ENCODE peak calls at places on chromosomes 1 and 21, in four cellular contexts. Y is pancreas, Z is heart right ventricle, N is neural progenitor cell. T is an unnamed sample.

GRCh38 chr1:153848805-153849204 is 73.6 kb downstream of the SLC27A3 start:
- DNase-seq in Y (no peak), Z (no peak), N (no peak), T (no peak)

GRCh38 chr1:204376919-204377799 is 17.4 kb upstream of the PLEKHA6 start:
- DNase-seq in Y (peak), Z (no peak), N (no peak), T (no peak)

GRCh38 chr1:61887921-61888564 is 145.8 kb downstream of the PATJ start:
- DNase-seq in Y (no peak), Z (peak), N (no peak), T (peak)

GRCh38 chr1:203342192-203342940 is 8.6 kb downstream of the FMOD start:
- DNase-seq in Y (peak), Z (peak), N (peak), T (peak)

GRCh38 chr1:195851016-195851591 is 757.1 kb downstream of the KCNT2 start:
- DNase-seq in Y (no peak), Z (no peak), N (no peak), T (no peak)

GRCh38 chr1:101112051-101112770 is 86.6 kb upstream of the DPH5 start:
- DNase-seq in Y (no peak), Z (peak), N (peak), T (peak)

GRCh38 chr1:180489976-180490375 is 12.4 kb downstream of the ACBD6 start:
- DNase-seq in Y (no peak), Z (no peak), N (no peak), T (no peak)

GRCh38 chr1:21379571-21379970 is 60.4 kb upstream of the NBPF3 start:
- DNase-seq in Y (no peak), Z (no peak), N (no peak), T (no peak)

GRCh38 chr1:37483785-37484184 is 9.4 kb downstream of the ZC3H12A start:
- DNase-seq in Y (no peak), Z (no peak), N (no peak), T (no peak)

GRCh38 chr1:167054946-167055630 is 35.1 kb downstream of the GPA33 start:
- DNase-seq in Y (no peak), Z (no peak), N (no peak), T (no peak)

GRCh38 chr1:33296082-33296458 is 24.8 kb downstream of the A3GALT2 start:
- DNase-seq in Y (peak), Z (no peak), N (no peak), T (no peak)

GRCh38 chr1:113972954-113973353 is 6.3 kb upstream of the OLFML3 start:
- DNase-seq in Y (no peak), Z (no peak), N (no peak), T (no peak)

GRCh38 chr1:32250893-32251716 is at the start of gene LCK:
- DNase-seq in Y (no peak), Z (no peak), N (no peak), T (no peak)

GRCh38 chr1:60345049-60345448 is 271.5 kb upstream of the C1orf87 start:
- DNase-seq in Y (no peak), Z (no peak), N (no peak), T (no peak)

GRCh38 chr1:153371231-153371630 is 4.2 kb downstream of the S100A12 start:
- DNase-seq in Y (no peak), Z (no peak), N (no peak), T (no peak)

GRCh38 chr1:214208525-214208924 is 72.4 kb upstream of the SMYD2 start:
- DNase-seq in Y (no peak), Z (no peak), N (peak), T (no peak)
- H3K4me3 ChIP-seq in Y (no peak), Z (no peak), N (no peak), T (no peak)

DNA sequence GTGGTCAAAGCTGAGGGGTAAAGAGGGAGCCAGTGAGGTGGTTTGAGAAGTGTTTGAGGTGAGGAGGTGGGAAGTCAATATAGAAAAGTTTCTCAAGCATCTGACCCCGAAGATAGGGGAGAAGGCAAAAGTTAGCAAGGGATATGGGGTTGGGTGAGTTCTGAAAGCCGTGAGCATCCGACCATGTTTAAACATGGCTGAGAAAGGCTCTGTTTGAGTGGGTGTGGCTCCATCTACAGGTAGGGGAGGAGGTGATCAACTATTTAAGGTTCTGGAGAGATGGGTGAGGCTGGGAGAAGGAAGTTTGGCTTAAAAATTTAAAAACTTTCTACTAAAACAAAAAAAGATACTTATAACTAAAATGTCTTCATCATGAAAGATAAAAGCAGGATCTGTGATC is 273.8 kb downstream of the KCNJ6 start:
- DNase-seq in Y (no peak), Z (no peak), N (peak), T (no peak)
- TF ChIP-seq CTCF in Y (no peak), Z (no peak), N (peak), T (no peak)

GRCh38 chr1:1267488-1268283 is 6.0 kb downstream of the UBE2J2 start:
- DNase-seq in Y (no peak), Z (no peak), N (no peak), T (no peak)

GRCh38 chr1:1262759-1263158 is 10.9 kb downstream of the UBE2J2 start:
- DNase-seq in Y (no peak), Z (no peak), N (no peak), T (no peak)

GRCh38 chr1:1264026-1264425 is 9.6 kb downstream of the UBE2J2 start:
- DNase-seq in Y (no peak), Z (no peak), N (no peak), T (no peak)

GRCh38 chr1:1268284-1268682 is 5.4 kb downstream of the UBE2J2 start:
- DNase-seq in Y (no peak), Z (no peak), N (no peak), T (no peak)

DNA sequence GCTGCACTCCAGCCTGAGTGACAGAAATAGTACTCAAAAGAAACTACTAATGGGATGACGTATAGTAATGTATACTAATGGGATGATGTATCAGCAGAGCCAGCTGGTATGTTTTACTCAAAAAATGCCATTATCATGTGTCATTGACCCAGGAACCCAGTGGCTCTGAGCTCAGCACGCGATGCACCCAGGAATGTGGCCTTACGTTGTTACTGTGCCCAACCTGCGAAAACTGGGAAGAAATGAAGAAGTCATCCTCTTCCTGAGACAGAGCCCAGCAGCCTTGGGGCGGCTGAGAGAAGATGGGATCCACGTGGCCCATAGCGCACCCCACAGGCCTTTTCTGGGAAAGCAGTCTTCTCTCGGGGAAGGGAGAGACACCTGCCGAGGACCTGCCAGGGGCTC is 8.8 kb downstream of the UBE2J2 start:
- DNase-seq in Y (no peak), Z (no peak), N (peak), T (no peak)
- H3K4me3 ChIP-seq in Y (no peak), Z (no peak), N (no peak), T (no peak)

DNA sequence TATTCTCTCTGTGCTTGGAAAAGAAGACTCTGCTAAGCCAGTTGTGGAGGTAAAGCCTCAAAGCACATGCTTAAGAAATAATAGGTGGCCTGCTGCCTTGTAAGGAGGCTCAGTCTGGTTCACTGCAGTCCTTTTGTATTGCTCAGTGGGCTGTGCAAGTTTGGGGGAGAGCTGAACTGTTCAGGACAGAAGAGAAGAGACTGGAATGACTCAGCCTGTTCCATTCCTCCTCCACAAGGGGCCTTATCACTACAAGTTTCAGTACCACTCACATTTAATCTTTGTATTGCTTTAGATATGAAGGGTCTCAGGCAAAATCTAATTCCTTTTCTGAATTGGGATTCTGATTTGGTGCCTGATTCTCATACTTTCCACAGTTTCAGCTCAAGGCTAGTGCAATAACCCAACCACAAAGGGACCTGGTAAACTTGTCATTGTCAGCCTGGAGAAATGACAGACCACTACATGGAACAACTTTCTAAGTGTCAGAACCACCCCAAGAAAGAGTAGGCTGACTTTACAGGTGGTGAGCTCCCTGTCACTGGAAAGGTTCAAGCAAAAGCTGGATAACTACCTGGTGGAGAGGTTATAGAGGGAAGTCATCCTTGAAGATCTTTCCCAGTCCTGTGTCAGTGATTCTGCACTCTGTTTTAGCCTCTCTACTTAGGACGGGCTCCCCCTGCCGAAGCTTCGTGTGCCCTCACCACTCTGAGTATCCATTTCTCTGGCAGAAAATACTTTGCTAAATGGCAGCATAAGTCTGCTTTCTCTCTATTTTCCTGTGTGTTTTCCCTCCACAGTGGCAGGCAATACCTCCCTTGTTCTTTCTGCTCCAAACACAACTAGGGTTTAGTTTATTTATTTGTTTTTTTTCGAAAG is 162.9 kb upstream of the GJB5 start:
- DNase-seq in Y (no peak), Z (no peak), N (no peak), T (no peak)
- TF ChIP-seq CTCF in Y (no peak), Z (no peak), N (no peak), T (no peak)

DNA sequence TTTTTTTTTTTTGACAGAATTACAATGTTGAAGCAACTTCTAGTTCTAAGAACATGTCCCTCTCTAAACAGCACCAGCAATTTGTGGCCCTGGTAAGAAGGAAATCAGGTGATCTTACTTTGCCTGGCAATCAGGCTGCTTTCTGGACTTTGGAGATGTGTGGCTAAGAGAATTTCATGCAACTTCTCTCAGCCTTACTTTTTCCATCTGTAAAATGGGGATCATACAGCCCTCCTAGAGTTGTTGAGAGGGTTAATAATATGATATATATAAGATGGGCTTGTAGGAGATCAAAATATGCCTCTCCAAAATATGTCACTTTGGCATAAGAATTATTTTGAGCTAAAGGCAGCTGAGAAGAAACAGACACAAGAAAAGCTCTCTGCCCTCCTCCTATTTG is 92.0 kb downstream of the SLC25A24 start:
- DNase-seq in Y (no peak), Z (no peak), N (no peak), T (no peak)
- H3K4me3 ChIP-seq in Y (no peak), Z (no peak), N (no peak), T (no peak)

GRCh38 chr1:208215393-208215792 is 28.8 kb downstream of the PLXNA2 start:
- DNase-seq in Y (no peak), Z (no peak), N (no peak), T (no peak)
- TF ChIP-seq CTCF in Y (no peak), Z (no peak), N (no peak), T (no peak)

GRCh38 chr1:83995649-83996048 is 3.3 kb downstream of the TTLL7 start:
- DNase-seq in Y (no peak), Z (no peak), N (no peak), T (no peak)
- H3K4me3 ChIP-seq in Y (no peak), Z (no peak), N (no peak), T (no peak)

DNA sequence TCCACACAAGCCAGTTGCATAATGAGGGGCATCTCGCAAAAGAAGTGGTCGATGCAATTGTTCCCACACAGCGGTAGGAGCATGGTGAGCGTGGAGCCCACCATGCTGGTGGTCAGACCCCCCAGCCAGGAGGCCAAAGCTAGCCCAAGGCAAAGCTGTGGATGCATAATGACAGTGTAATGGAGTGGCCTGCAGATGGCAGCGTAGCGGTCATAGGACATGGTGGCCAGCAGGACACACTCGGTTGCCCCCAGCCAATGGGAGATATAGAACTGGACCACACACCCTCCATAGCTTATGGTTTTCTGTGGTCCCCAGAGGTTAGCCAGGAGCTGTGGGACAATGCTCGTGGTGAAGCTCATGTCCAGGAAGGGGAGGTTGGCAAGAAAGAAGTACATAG is 4.3 kb downstream of the OR2C3 start:
- DNase-seq in Y (no peak), Z (no peak), N (no peak), T (no peak)
- TF ChIP-seq CTCF in Y (no peak), Z (no peak), N (peak), T (no peak)